ENCODE peak calls at places on chromosomes 11 and 22, in eight cellular contexts. H, V, N, W, O, R, Q and D are unnamed samples.

GRCh38 chr11:45805305-45806071 is 539 bp downstream of the SLC35C1 start:
- DNase-seq in V (no peak), W (peak; percentile 87), R (peak; percentile 39), O (peak; percentile 50), N (no peak), Q (peak; percentile 18), H (peak; percentile 66), D (peak; percentile 46)

GRCh38 chr11:123195182-123196059 is at the start of gene CLMP:
- DNase-seq in W (peak; percentile 89), H (peak; percentile 57), V (no peak), N (no peak), R (no peak), Q (no peak), O (no peak), D (no peak)

GRCh38 chr22:17893900-17894299 is 119.6 kb upstream of the BID start:
- DNase-seq in R (no peak), H (no peak), N (no peak), V (no peak), O (no peak), Q (no peak), W (no peak), D (no peak)

GRCh38 chr22:41305646-41306045 is 4.3 kb downstream of the ZC3H7B start:
- DNase-seq in Q (no peak), W (no peak), R (no peak), N (no peak), H (no peak), O (no peak), V (no peak), D (no peak)

GRCh38 chr11:10809373-10810199 is 860 bp upstream of the EIF4G2 start:
- DNase-seq in H (no peak), V (no peak), Q (peak; percentile 26), R (no peak), N (no peak), O (peak; percentile 34), W (peak; percentile 90), D (no peak)

GRCh38 chr22:47335460-47335859 is 573.0 kb downstream of the TBC1D22A start:
- DNase-seq in W (peak; percentile 56), V (no peak), N (no peak), O (no peak), R (no peak), H (no peak), Q (no peak), D (no peak)

GRCh38 chr11:35049906-35050531 is 89.0 kb upstream of the CD44 start:
- DNase-seq in O (no peak), R (peak; percentile 68), H (no peak), Q (no peak), W (no peak), N (no peak), V (no peak), D (no peak)

GRCh38 chr11:64759722-64760719 is at the start of gene PYGM:
- DNase-seq in Q (no peak), W (no peak), O (peak; percentile 87), V (no peak), R (peak; percentile 28), N (no peak), H (peak; percentile 83), D (no peak)

GRCh38 chr11:9565822-9566560 is 7.5 kb upstream of the WEE1 start:
- DNase-seq in W (no peak), R (peak; percentile 75), Q (peak; percentile 9), N (peak; percentile 37), V (peak; percentile 63), O (peak; percentile 57), H (peak; percentile 48), D (no peak)

GRCh38 chr22:42757475-42757874 is 36.8 kb upstream of the A4GALT start:
- DNase-seq in Q (no peak), N (no peak), O (no peak), R (no peak), V (no peak), H (no peak), W (no peak), D (no peak)

GRCh38 chr11:110852925-110853324 is 140.7 kb upstream of the ARHGAP20 start:
- DNase-seq in O (no peak), R (no peak), Q (no peak), H (no peak), W (no peak), N (no peak), V (no peak), D (no peak)

GRCh38 chr11:132685174-132685611 is 847.1 kb downstream of the OPCML start:
- DNase-seq in W (no peak), H (no peak), N (no peak), Q (no peak), R (peak; percentile 17), V (no peak), O (no peak), D (no peak)

GRCh38 chr22:50403701-50404101 is 60.6 kb downstream of the PPP6R2 start:
- DNase-seq in R (peak; percentile 87), W (peak; percentile 91), H (peak; percentile 67), O (peak; percentile 49), N (no peak), Q (no peak), V (no peak), D (no peak)